ENCODE peak calls at places on chromosome 20, in seven cellular contexts. L is right atrium auricular region, V is ascending aorta, U is cardiac muscle cell, P is neural progenitor cell, C is mesenchymal stem cell, H is Peyer's patch. Q is an unnamed sample.

GRCh38 chr20:37415118-37416085 is 69.5 kb downstream of the SRC start:
- DNase-seq in L (no peak), V (no peak), U (no peak), P (no peak), C (no peak), H (no peak), Q (no peak)

GRCh38 chr20:25294459-25295385 is 46.8 kb downstream of the PYGB start:
- DNase-seq in L (no peak), V (no peak), U (peak; percentile 79), P (peak; percentile 85), C (peak; percentile 75), H (peak; percentile 78), Q (no peak)

GRCh38 chr20:44532248-44532980 is 10.5 kb upstream of the SERINC3 start:
- DNase-seq in L (no peak), V (no peak), U (no peak), P (peak; percentile 18), C (no peak), H (no peak), Q (no peak)

GRCh38 chr20:20373046-20373706 is 5.3 kb downstream of the INSM1 start:
- DNase-seq in L (no peak), V (no peak), U (no peak), P (no peak), C (no peak), H (no peak), Q (peak; percentile 65)

GRCh38 chr20:11921326-11921725 is 3.6 kb downstream of the BTBD3 start:
- DNase-seq in L (no peak), V (no peak), U (no peak), P (no peak), C (no peak), H (no peak), Q (no peak)

GRCh38 chr20:8860011-8860495 is 208.8 kb upstream of the PLCB4 start:
- DNase-seq in L (no peak), V (no peak), U (no peak), P (no peak), C (peak; percentile 61), H (no peak), Q (peak; percentile 85)

GRCh38 chr20:49563015-49563980 is 4.6 kb downstream of the PTGIS start:
- DNase-seq in L (peak; percentile 30), V (peak; percentile 49), U (no peak), P (no peak), C (no peak), H (peak; percentile 13), Q (no peak)

GRCh38 chr20:41308290-41308691 is 9.2 kb downstream of the ZHX3 start:
- DNase-seq in L (no peak), V (no peak), U (no peak), P (no peak), C (peak; percentile 90), H (no peak), Q (peak; percentile 80)

GRCh38 chr20:50034567-50035170 is 51.9 kb downstream of the SNAI1 start:
- DNase-seq in L (no peak), V (peak; percentile 94), U (no peak), P (no peak), C (peak; percentile 51), H (no peak), Q (peak; percentile 55)

GRCh38 chr20:33668087-33668790 is 1.5 kb downstream of the ACTL10 start:
- DNase-seq in L (no peak), V (no peak), U (peak; percentile 78), P (peak; percentile 83), C (no peak), H (peak; percentile 90), Q (no peak)

GRCh38 chr20:45779011-45779915 is 12.4 kb downstream of the WFDC3 start:
- DNase-seq in L (peak; percentile 95), V (peak; percentile 97), U (no peak), P (no peak), C (peak; percentile 98), H (peak; percentile 79), Q (peak; percentile 100)

GRCh38 chr20:55424968-55425367 is 580.4 kb downstream of the CBLN4 start:
- DNase-seq in L (no peak), V (no peak), U (no peak), P (no peak), C (no peak), H (no peak), Q (no peak)

GRCh38 chr20:4544765-4545164 is 176.9 kb upstream of the PRND start:
- DNase-seq in L (no peak), V (no peak), U (no peak), P (no peak), C (peak; percentile 64), H (no peak), Q (peak; percentile 70)

GRCh38 chr20:37314099-37314498 is 24.6 kb downstream of the MANBAL start:
- DNase-seq in L (no peak), V (no peak), U (no peak), P (no peak), C (no peak), H (peak; percentile 39), Q (no peak)

GRCh38 chr20:42063176-42063575 is 445.0 kb upstream of the CHD6 start:
- DNase-seq in L (no peak), V (no peak), U (no peak), P (no peak), C (no peak), H (no peak), Q (no peak)

GRCh38 chr20:50053790-50054547 is 59.0 kb downstream of the UBE2V1 start:
- DNase-seq in L (no peak), V (no peak), U (no peak), P (no peak), C (no peak), H (no peak), Q (no peak)

GRCh38 chr20:21523398-21523868 is 9.6 kb upstream of the NKX2-2 start:
- DNase-seq in L (no peak), V (no peak), U (no peak), P (no peak), C (no peak), H (peak; percentile 29), Q (no peak)

GRCh38 chr20:8601542-8601912 is 467.4 kb upstream of the PLCB4 start:
- DNase-seq in L (no peak), V (no peak), U (no peak), P (no peak), C (no peak), H (no peak), Q (peak; percentile 9)

GRCh38 chr20:37565134-37565811 is 37.6 kb upstream of the BLCAP start:
- DNase-seq in L (peak; percentile 16), V (peak; percentile 42), U (no peak), P (peak; percentile 65), C (no peak), H (peak; percentile 33), Q (no peak)

GRCh38 chr20:43947316-43947710 is 32.7 kb downstream of the TOX2 start:
- DNase-seq in L (no peak), V (no peak), U (no peak), P (no peak), C (peak; percentile 70), H (no peak), Q (no peak)

GRCh38 chr20:49400410-49400809 is 82.1 kb downstream of the KCNB1 start:
- DNase-seq in L (peak; percentile 68), V (peak; percentile 72), U (no peak), P (no peak), C (no peak), H (no peak), Q (no peak)

GRCh38 chr20:8305449-8305978 is 173.4 kb downstream of the PLCB1 start:
- DNase-seq in L (no peak), V (peak; percentile 62), U (peak; percentile 64), P (peak; percentile 75), C (peak; percentile 27), H (peak; percentile 82), Q (peak; percentile 11)

DNA sequence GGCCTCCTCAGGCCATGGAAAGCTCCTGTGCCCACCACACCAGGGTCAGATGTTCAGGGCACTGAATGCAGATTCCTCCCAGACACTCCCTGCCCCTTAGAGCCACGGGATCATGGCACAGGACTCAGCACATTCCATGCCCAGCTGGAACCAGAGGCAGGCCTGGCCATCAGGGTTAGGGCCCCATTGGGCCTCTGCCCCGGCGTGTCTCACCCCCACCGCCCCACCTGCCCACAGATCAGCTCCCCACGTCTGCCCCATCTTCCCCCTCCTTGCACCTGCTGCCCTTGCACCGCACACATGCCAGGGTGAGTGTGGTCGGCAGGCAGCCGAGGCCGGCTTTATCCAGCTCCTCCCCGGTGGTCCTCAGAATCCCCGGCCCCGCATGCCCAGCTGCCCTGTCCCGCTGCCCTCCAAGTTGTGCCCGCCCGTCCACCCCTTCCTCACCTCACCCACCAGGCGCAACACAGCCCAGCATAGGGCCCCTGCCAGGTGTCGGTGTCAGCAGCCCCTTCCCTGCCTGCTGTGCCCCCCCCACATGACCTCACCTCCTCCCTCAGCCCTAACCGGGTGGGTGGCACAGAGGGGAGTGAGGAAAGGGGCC is 2.2 kb upstream of the SRMS start:
- DNase-seq in L (no peak), V (no peak), U (no peak), P (no peak), C (no peak), H (no peak), Q (no peak)
- H3K4me1 ChIP-seq in L (no peaks in the 10 kb centered on the region), V (peaks cover 3% of the 10 kb centered on the region), U (no peaks in the 10 kb centered on the region), P (no peaks in the 10 kb centered on the region), C (peaks cover 34% of the 10 kb centered on the region), H (peaks cover 47% of the 10 kb centered on the region), Q (peaks cover 5% of the 10 kb centered on the region)

GRCh38 chr20:19236371-19237055 is 24.1 kb downstream of the SLC24A3 start:
- DNase-seq in L (no peak), V (no peak), U (no peak), P (no peak), C (no peak), H (no peak), Q (no peak)
- H3K4me1 ChIP-seq in L (no peaks in the 10 kb centered on the region), V (no peaks in the 10 kb centered on the region), U (peaks cover 4% of the 10 kb centered on the region), P (no peaks in the 10 kb centered on the region), C (no peaks in the 10 kb centered on the region), H (no peaks in the 10 kb centered on the region), Q (no peaks in the 10 kb centered on the region)

DNA sequence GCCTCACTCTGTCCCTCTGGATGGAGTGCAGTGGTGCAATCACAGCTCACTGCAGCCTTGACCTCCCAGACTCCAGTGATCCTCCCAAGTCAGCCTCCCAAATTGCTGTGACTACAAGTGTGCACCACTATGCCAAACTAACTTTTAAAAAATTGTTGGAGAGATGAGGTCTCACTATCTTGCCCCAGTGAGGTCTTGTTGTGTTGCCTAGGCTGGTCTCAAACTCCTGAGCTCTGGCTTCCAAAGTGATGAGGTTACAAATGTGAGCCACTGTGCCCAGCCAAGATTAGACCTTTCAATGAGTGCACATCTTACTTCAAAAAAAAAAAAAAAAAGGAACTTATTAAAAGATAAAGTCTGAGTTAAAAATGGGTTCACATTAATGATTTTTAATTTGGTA is 1838.1 kb upstream of the DEFB115 start:
- DNase-seq in L (no peak), V (no peak), U (no peak), P (no peak), C (no peak), H (no peak), Q (no peak)
- H3K4me1 ChIP-seq in L (no peaks in the 10 kb centered on the region), V (no peaks in the 10 kb centered on the region), U (no peaks in the 10 kb centered on the region), P (no peaks in the 10 kb centered on the region), C (no peaks in the 10 kb centered on the region), H (no peaks in the 10 kb centered on the region), Q (no peaks in the 10 kb centered on the region)

GRCh38 chr20:5797843-5798462 is 47.8 kb downstream of the SHLD1 start:
- DNase-seq in L (no peak), V (no peak), U (no peak), P (no peak), C (no peak), H (peak; percentile 74), Q (no peak)
- H3K4me1 ChIP-seq in L (no peaks in the 10 kb centered on the region), V (no peaks in the 10 kb centered on the region), U (no peaks in the 10 kb centered on the region), P (no peaks in the 10 kb centered on the region), C (peaks cover 5% of the 10 kb centered on the region), H (no peaks in the 10 kb centered on the region), Q (no peaks in the 10 kb centered on the region)

Q was measured in foreskin keratinocyte.